ENCODE peak calls at places on chromosome 1, in nine cellular contexts. G is fibroblast of lung, Y is tibial artery, C is tibial nerve, K is MM.1S, P is IMR-90, S is lower lobe of right lung, L is aorta, U is AG04450. W is an unnamed sample.

GRCh38 chr1:11479375-11479979 is 522 bp downstream of the DISP3 start:
- DNase-seq in P (no peak), Y (no peak), K (no peak), L (no peak), U (no peak), G (no peak), S (no peak), C (no peak), W (no peak)

GRCh38 chr1:154534263-154534844 is 24.1 kb downstream of the UBE2Q1 start:
- DNase-seq in S (no peak), L (no peak), K (peak; percentile 75), Y (no peak), C (no peak), U (no peak), G (peak; percentile 27), P (peak; percentile 22), W (no peak)

GRCh38 chr1:56799605-56800398 is 19.4 kb downstream of the FYB2 start:
- DNase-seq in U (peak; percentile 43), G (peak; percentile 88), S (no peak), C (no peak), K (no peak), Y (no peak), P (peak; percentile 81), L (no peak), W (peak; percentile 44)

GRCh38 chr1:181445436-181445835 is 37.9 kb upstream of the CACNA1E start:
- DNase-seq in C (no peak), Y (no peak), P (no peak), L (no peak), S (no peak), K (no peak), U (no peak), G (no peak), W (no peak)

GRCh38 chr1:26861286-26861701 is 1.7 kb upstream of the SFN start:
- DNase-seq in L (no peak), S (no peak), P (peak; percentile 46), U (no peak), C (no peak), G (peak; percentile 14), Y (no peak), K (no peak), W (peak; percentile 96)

GRCh38 chr1:185914089-185914488 is 179.9 kb downstream of the HMCN1 start:
- DNase-seq in G (no peak), S (no peak), Y (no peak), K (no peak), U (no peak), C (no peak), L (no peak), P (no peak), W (no peak)

GRCh38 chr1:174157157-174157806 is 2.0 kb upstream of the RABGAP1L start:
- DNase-seq in Y (no peak), G (peak; percentile 18), P (no peak), S (no peak), L (no peak), U (no peak), C (no peak), K (peak; percentile 61), W (peak; percentile 74)

GRCh38 chr1:78607944-78608343 is 12.3 kb upstream of the IFI44L start:
- DNase-seq in L (no peak), S (no peak), K (no peak), U (no peak), C (no peak), Y (no peak), G (no peak), P (no peak), W (no peak)

DNA sequence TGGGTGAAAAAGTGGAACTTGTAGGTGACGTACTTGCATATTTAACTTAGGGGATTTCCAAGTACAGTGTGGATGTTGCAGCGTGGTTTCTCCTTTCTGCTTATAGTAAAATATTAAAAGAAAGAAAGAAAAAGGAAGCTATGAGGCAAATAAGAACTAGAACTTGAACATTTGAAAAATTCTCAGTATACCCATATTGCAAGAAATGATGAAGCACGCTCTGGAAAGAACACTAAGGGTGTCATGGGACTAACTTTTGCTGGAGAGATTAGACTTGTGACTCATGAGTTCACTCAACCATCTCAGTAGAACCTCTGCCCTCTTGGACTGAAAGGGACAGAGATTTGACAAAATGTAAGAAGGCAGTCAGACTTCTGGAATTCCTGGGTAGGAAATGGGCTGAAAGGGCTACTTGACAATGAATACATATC is 704.5 kb upstream of the ADGRL4 start:
- DNase-seq in K (peak; percentile 62), L (no peak), U (no peak), C (no peak), G (peak; percentile 83), S (no peak), Y (no peak), P (peak; percentile 74), W (peak; percentile 3)
- H3K27ac ChIP-seq in K (peak overlapping the region; percentile 94), L (no peak overlapping the region), U (no peak overlapping the region), C (no peak overlapping the region), G (no peak overlapping the region), S (no peak overlapping the region), Y (no peak overlapping the region), P (no peak overlapping the region), W (no peak overlapping the region)

GRCh38 chr1:217076902-217077301 is 353.7 kb upstream of the ESRRG start:
- DNase-seq in K (no peak), U (no peak), L (no peak), S (no peak), C (no peak), G (peak; percentile 83), P (peak; percentile 77), Y (no peak), W (no peak)

GRCh38 chr1:217079579-217079978 is 356.4 kb upstream of the ESRRG start:
- DNase-seq in G (no peak), L (no peak), S (no peak), K (no peak), U (no peak), P (no peak), C (no peak), Y (no peak), W (no peak)

GRCh38 chr1:217078959-217079358 is 355.7 kb upstream of the ESRRG start:
- DNase-seq in Y (no peak), S (no peak), C (no peak), L (no peak), G (no peak), P (no peak), U (no peak), K (no peak), W (no peak)

GRCh38 chr1:217078010-217078704 is 354.9 kb upstream of the ESRRG start:
- DNase-seq in C (no peak), Y (no peak), G (peak; percentile 35), U (no peak), S (no peak), P (peak; percentile 20), L (no peak), K (no peak), W (no peak)
- H3K27ac ChIP-seq in C (no peak overlapping the region), Y (no peak overlapping the region), G (no peak overlapping the region), U (no peak overlapping the region), S (no peak overlapping the region), P (no peak overlapping the region), L (no peak overlapping the region), K (no peak overlapping the region), W (no peak overlapping the region)

DNA sequence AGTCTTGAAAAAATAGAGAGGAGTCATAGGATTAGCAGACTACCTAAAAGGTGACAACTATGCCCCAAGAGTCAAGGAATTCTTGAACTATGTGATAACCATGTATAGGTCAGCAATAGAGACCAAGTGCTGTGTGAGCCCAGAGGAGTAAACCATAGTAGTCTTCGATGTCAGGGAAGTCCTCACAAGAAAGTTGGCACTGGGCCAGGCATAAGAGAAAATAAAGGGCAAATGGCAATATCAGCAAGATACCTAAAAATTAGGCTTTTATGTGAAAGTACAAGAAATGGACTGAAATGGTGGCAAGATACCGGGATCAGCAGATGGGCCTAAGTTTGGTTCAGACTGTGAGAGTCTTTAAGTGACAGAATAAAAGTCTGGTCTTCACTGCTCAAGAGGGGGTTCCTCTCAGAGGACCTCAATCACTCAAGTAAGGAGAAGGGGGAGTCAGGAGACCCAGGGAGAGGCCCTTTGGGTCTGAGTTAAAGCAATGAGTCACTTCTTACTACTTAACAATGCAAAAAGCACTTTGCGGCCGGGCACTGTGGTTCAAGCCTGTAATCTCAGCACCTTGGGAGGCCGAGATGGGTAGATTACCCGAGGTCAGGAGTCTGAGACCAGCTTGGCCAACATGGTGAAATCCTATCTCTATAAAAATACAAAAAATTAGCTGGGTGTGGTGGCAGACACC is 95.0 kb downstream of the TEX35 start:
- DNase-seq in P (no peak), S (no peak), U (no peak), C (no peak), K (peak; percentile 20), Y (no peak), G (peak; percentile 56), L (no peak), W (no peak)
- H3K27ac ChIP-seq in P (peak overlapping the region; percentile 99), S (no peak overlapping the region), U (peak overlapping the region; percentile 83), C (peak overlapping the region; percentile 70), K (no peak overlapping the region), Y (no peak overlapping the region), G (peak overlapping the region; percentile 89), L (no peak overlapping the region), W (peak overlapping the region; percentile 78)

GRCh38 chr1:93723101-93723500 is 41.5 kb upstream of the BCAR3 start:
- DNase-seq in K (no peak), L (no peak), G (peak; percentile 32), C (no peak), Y (no peak), P (no peak), S (no peak), U (no peak), W (no peak)
- H3K27ac ChIP-seq in K (no peak overlapping the region), L (peak overlapping the region; percentile 75), G (no peak overlapping the region), C (no peak overlapping the region), Y (peak overlapping the region; percentile 62), P (no peak overlapping the region), S (peak overlapping the region; percentile 44), U (no peak overlapping the region), W (no peak overlapping the region)

DNA sequence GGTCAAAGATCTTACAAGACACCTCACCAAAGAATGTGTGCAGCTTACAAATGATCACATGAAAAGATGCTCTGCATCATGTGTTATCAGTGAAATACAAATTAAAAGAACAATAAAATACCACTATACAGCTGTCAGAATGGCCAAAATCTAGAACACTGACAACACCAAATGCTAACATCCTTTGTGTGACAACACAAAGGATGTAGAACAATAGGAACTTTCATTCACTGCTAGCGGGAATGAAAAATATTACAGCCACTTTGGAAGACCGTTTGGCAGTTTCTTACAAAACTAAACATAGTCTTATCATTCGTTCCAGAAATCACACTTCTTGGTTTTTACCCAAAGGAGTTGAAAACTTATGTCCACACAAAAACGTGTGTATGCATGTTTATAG is 20.6 kb upstream of the SELP start:
- DNase-seq in K (no peak), G (no peak), S (no peak), C (no peak), Y (no peak), U (no peak), L (no peak), P (no peak), W (no peak)
- H3K27ac ChIP-seq in K (no peak overlapping the region), G (no peak overlapping the region), S (no peak overlapping the region), C (no peak overlapping the region), Y (no peak overlapping the region), U (no peak overlapping the region), L (no peak overlapping the region), P (no peak overlapping the region), W (no peak overlapping the region)

DNA sequence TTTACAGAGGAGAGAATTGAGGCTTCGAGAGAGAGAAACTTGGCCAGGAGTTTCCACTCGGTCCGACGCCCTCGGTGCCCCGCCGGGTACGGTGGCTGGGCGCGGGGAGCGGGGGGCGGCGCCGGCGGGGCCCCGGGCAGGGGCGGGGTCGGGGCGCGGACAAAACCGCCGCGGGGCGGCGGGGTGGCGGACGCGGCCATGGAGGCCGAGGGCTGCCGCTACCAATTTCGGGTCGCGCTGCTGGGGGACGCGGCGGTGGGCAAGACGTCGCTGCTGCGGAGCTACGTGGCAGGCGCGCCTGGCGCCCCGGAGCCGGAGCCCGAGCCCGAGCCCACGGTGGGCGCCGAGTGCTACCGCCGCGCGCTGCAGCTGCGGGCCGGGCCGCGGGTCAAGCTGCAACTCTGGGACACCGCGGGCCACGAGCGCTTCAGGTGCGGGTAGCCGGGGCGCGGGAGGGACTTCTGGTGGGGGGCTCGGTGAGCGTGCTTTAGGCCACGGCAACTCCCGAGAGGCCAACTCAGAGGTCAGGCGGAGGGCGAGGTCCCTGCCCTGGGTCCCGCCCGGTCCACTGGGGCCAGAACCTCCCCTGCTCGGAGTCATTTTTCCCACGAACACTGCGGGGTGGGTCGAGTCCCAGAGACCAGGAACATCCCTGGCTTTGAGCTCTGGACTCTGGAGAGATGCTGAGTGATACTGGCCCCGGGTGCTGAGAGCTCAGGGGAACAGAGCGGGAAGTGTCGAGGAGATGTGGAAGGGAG is 428 bp downstream of the RAB42 start:
- DNase-seq in Y (no peak), P (no peak), K (no peak), L (peak; percentile 80), S (peak; percentile 50), U (no peak), G (no peak), C (no peak), W (no peak)
- H3K27ac ChIP-seq in Y (peak overlapping the region; percentile 30), P (no peak overlapping the region), K (no peak overlapping the region), L (no peak overlapping the region), S (peak overlapping the region; percentile 64), U (no peak overlapping the region), G (no peak overlapping the region), C (no peak overlapping the region), W (no peak overlapping the region)